ENCODE peak calls at places on chromosomes 5 and 9, in nine cellular contexts. L, N, H, T, W, K, M, U and O are unnamed samples.

GRCh38 chr5:76457685-76458491 is 54.8 kb downstream of the IQGAP2 start:
- DNase-seq in L (no peak), N (no peak), H (no peak), T (no peak), W (no peak), K (no peak), M (no peak), U (no peak), O (no peak)

GRCh38 chr9:136153381-136154065 is 34.8 kb upstream of the TMEM250 start:
- DNase-seq in L (no peak), N (no peak), H (no peak), T (no peak), W (no peak), K (no peak), M (no peak), U (no peak), O (no peak)

GRCh38 chr9:129944501-129945116 is 98.4 kb downstream of the FNBP1 start:
- DNase-seq in L (no peak), N (no peak), H (no peak), T (peak), W (no peak), K (no peak), M (no peak), U (no peak), O (no peak)

GRCh38 chr9:36328798-36329411 is 70.7 kb upstream of the GNE start:
- DNase-seq in L (no peak), N (no peak), H (peak), T (no peak), W (peak), K (no peak), M (no peak), U (no peak), O (no peak)

GRCh38 chr9:6414291-6414690 is 1.3 kb downstream of the UHRF2 start:
- DNase-seq in L (no peak), N (no peak), H (no peak), T (no peak), W (peak), K (no peak), M (no peak), U (no peak), O (no peak)

GRCh38 chr5:16057277-16057676 is 122.3 kb downstream of the MARCHF11 start:
- DNase-seq in L (no peak), N (no peak), H (no peak), T (no peak), W (no peak), K (peak), M (no peak), U (no peak), O (no peak)

GRCh38 chr5:54900906-54901725 is 84.3 kb downstream of the ESM1 start:
- DNase-seq in L (no peak), N (peak), H (no peak), T (no peak), W (peak), K (peak), M (no peak), U (no peak), O (no peak)

GRCh38 chr5:168404366-168404765 is 81.9 kb upstream of the RARS1 start:
- DNase-seq in L (no peak), N (no peak), H (no peak), T (no peak), W (no peak), K (no peak), M (no peak), U (peak), O (no peak)

GRCh38 chr5:116900793-116901192 is 326.2 kb upstream of the SEMA6A start:
- DNase-seq in L (no peak), N (no peak), H (no peak), T (no peak), W (no peak), K (no peak), M (no peak), U (no peak), O (no peak)

GRCh38 chr9:135224286-135224871 is 136.9 kb downstream of the OLFM1 start:
- DNase-seq in L (no peak), N (peak), H (no peak), T (no peak), W (no peak), K (no peak), M (no peak), U (no peak), O (no peak)

GRCh38 chr5:143008809-143009521 is 238.8 kb downstream of the ARHGAP26 start:
- DNase-seq in L (no peak), N (no peak), H (no peak), T (peak), W (no peak), K (peak), M (no peak), U (peak), O (no peak)

GRCh38 chr5:113212244-113212920 is 222.4 kb downstream of the TSSK1B start:
- DNase-seq in L (no peak), N (peak), H (no peak), T (no peak), W (no peak), K (no peak), M (no peak), U (no peak), O (no peak)

GRCh38 chr5:14745753-14746152 is 81.2 kb downstream of the OTULIN start:
- DNase-seq in L (no peak), N (no peak), H (no peak), T (no peak), W (no peak), K (no peak), M (no peak), U (no peak), O (no peak)

GRCh38 chr9:83199240-83199639 is 136.3 kb upstream of the RASEF start:
- DNase-seq in L (peak), N (no peak), H (peak), T (no peak), W (peak), K (peak), M (peak), U (no peak), O (no peak)

GRCh38 chr5:14870347-14871083 is 1.1 kb downstream of the ANKH start:
- DNase-seq in L (no peak), N (peak), H (peak), T (peak), W (peak), K (no peak), M (no peak), U (no peak), O (no peak)

GRCh38 chr9:112894031-112894430 is 3.4 kb upstream of the SLC46A2 start:
- DNase-seq in L (no peak), N (no peak), H (no peak), T (no peak), W (no peak), K (no peak), M (no peak), U (no peak), O (no peak)

GRCh38 chr5:172123269-172123692 is 64.7 kb downstream of the STK10 start:
- DNase-seq in L (no peak), N (peak), H (no peak), T (no peak), W (peak), K (no peak), M (no peak), U (peak), O (no peak)

GRCh38 chr9:115164511-115164974 is 46.6 kb upstream of the TNC start:
- DNase-seq in L (no peak), N (peak), H (peak), T (no peak), W (no peak), K (no peak), M (no peak), U (peak), O (no peak)

GRCh38 chr9:79654591-79654990 is 82.8 kb downstream of the TLE4 start:
- DNase-seq in L (no peak), N (no peak), H (no peak), T (no peak), W (no peak), K (no peak), M (no peak), U (no peak), O (no peak)

GRCh38 chr9:137380606-137381005 is 42.4 kb downstream of the EXD3 start:
- DNase-seq in L (no peak), N (peak), H (no peak), T (no peak), W (no peak), K (no peak), M (no peak), U (no peak), O (no peak)

GRCh38 chr5:59317023-59317771 is 576.3 kb downstream of the PDE4D start:
- DNase-seq in L (no peak), N (no peak), H (peak), T (no peak), W (peak), K (no peak), M (no peak), U (peak), O (no peak)

GRCh38 chr5:160339406-160340140 is 27.2 kb upstream of the CCNJL start:
- DNase-seq in L (no peak), N (no peak), H (no peak), T (no peak), W (no peak), K (no peak), M (no peak), U (no peak), O (no peak)

GRCh38 chr5:143220748-143221211 is 182.7 kb downstream of the NR3C1 start:
- DNase-seq in L (no peak), N (no peak), H (no peak), T (no peak), W (no peak), K (no peak), M (no peak), U (no peak), O (no peak)

GRCh38 chr9:97904725-97905124 is 17.6 kb downstream of the TRMO start:
- DNase-seq in L (no peak), N (no peak), H (no peak), T (peak), W (no peak), K (no peak), M (no peak), U (no peak), O (no peak)

GRCh38 chr5:105840800-105841199 is 1829.9 kb downstream of the EFNA5 start:
- DNase-seq in L (no peak), N (no peak), H (no peak), T (no peak), W (no peak), K (no peak), M (no peak), U (no peak), O (no peak)

GRCh38 chr9:125472926-125473701 is 211.5 kb downstream of the GAPVD1 start:
- DNase-seq in L (no peak), N (peak), H (no peak), T (no peak), W (no peak), K (no peak), M (no peak), U (peak), O (no peak)

GRCh38 chr9:16154570-16155078 is 601.8 kb downstream of the CCDC171 start:
- DNase-seq in L (no peak), N (peak), H (peak), T (peak), W (peak), K (no peak), M (no peak), U (no peak), O (peak)

GRCh38 chr5:173618927-173619519 is 2.6 kb upstream of the BOD1 start:
- DNase-seq in L (no peak), N (no peak), H (peak), T (peak), W (peak), K (no peak), M (no peak), U (no peak), O (peak)

GRCh38 chr5:172913117-172913850 is 45.9 kb upstream of the RPL26L1 start:
- DNase-seq in L (no peak), N (no peak), H (no peak), T (no peak), W (no peak), K (no peak), M (no peak), U (no peak), O (no peak)

GRCh38 chr9:132582786-132583583 is 579 bp downstream of the BARHL1 start:
- DNase-seq in L (no peak), N (peak), H (no peak), T (no peak), W (no peak), K (no peak), M (no peak), U (no peak), O (no peak)

GRCh38 chr9:124504530-124505005 is 2.6 kb downstream of the NR5A1 start:
- DNase-seq in L (no peak), N (no peak), H (no peak), T (no peak), W (no peak), K (no peak), M (no peak), U (no peak), O (no peak)